ENCODE peak calls at places on chromosomes 6 and 20, in four cellular contexts. C, Q, F and N are unnamed samples.

GRCh38 chr20:7193681-7194080 is 426.2 kb downstream of the BMP2 start:
- DNase-seq in F (no peak), Q (no peak), C (no peak), N (no peak)

GRCh38 chr6:132354517-132355167 is 46.6 kb downstream of the MOXD1 start:
- DNase-seq in Q (no peak), F (no peak), C (no peak), N (no peak)

GRCh38 chr6:107118976-107119375 is 3.7 kb upstream of the BEND3 start:
- DNase-seq in C (no peak), Q (no peak), F (no peak), N (no peak)

GRCh38 chr6:80541186-80541585 is 434.7 kb downstream of the BCKDHB start:
- DNase-seq in C (no peak), Q (no peak), F (no peak), N (no peak)

GRCh38 chr6:139114741-139115140 is 20.1 kb upstream of the HECA start:
- DNase-seq in C (no peak), F (no peak), Q (no peak), N (no peak)

GRCh38 chr6:40342674-40343230 is 244.4 kb downstream of the LRFN2 start:
- DNase-seq in Q (no peak), C (no peak), F (no peak), N (no peak)

GRCh38 chr6:160188773-160189172 is 67.2 kb downstream of the SLC22A1 start:
- DNase-seq in Q (no peak), C (no peak), F (no peak), N (no peak)

GRCh38 chr6:4732691-4733315 is 43.4 kb upstream of the CDYL start:
- DNase-seq in Q (no peak), F (no peak), C (peak), N (peak)

GRCh38 chr20:39775110-39775509 is 813.0 kb downstream of the DHX35 start:
- DNase-seq in Q (no peak), F (peak), C (no peak), N (peak)

GRCh38 chr6:114284281-114284680 is 58.5 kb downstream of the HS3ST5 start:
- DNase-seq in C (no peak), Q (no peak), F (no peak), N (no peak)

GRCh38 chr20:23317081-23317480 is 33.5 kb upstream of the NXT1 start:
- DNase-seq in C (no peak), F (no peak), Q (no peak), N (no peak)

GRCh38 chr6:13526718-13527668 is 39.6 kb upstream of the GFOD1 start:
- DNase-seq in F (peak), Q (no peak), C (no peak), N (no peak)

GRCh38 chr20:10783660-10784336 is 110.0 kb upstream of the JAG1 start:
- DNase-seq in F (no peak), Q (no peak), C (no peak), N (no peak)

GRCh38 chr6:101883398-101883975 is 490.0 kb downstream of the GRIK2 start:
- DNase-seq in C (no peak), F (no peak), Q (no peak), N (no peak)

GRCh38 chr20:13028673-13029072 is 19.9 kb downstream of the SPTLC3 start:
- DNase-seq in C (no peak), Q (no peak), F (no peak), N (no peak)

GRCh38 chr20:45946149-45946970 is 11.9 kb downstream of the PCIF1 start:
- DNase-seq in Q (no peak), C (peak), F (peak), N (peak)

GRCh38 chr6:103183831-103184411 is 1675.8 kb downstream of the HACE1 start:
- DNase-seq in Q (no peak), F (no peak), C (no peak), N (no peak)

GRCh38 chr6:164097557-164098398 is 683.3 kb downstream of the QKI start:
- DNase-seq in C (no peak), F (no peak), Q (no peak), N (no peak)

GRCh38 chr6:118012944-118013343 is 105.9 kb downstream of the SLC35F1 start:
- DNase-seq in F (no peak), C (no peak), Q (no peak), N (no peak)

GRCh38 chr6:52566853-52567279 is 10.0 kb downstream of the TRAM2 start:
- DNase-seq in F (peak), Q (no peak), C (no peak), N (peak)

GRCh38 chr6:42899871-42900270 is 16.0 kb upstream of the PTCRA start:
- DNase-seq in F (no peak), C (no peak), Q (no peak), N (no peak)

GRCh38 chr6:135630789-135631376 is 133.3 kb upstream of the AHI1 start:
- DNase-seq in Q (no peak), F (no peak), C (no peak), N (no peak)

GRCh38 chr6:118263929-118264486 is 284.1 kb upstream of the PLN start:
- DNase-seq in F (no peak), Q (no peak), C (no peak), N (no peak)

GRCh38 chr6:32852844-32853540 is 512 bp downstream of the TAP1 start:
- DNase-seq in C (peak), Q (peak), F (no peak), N (no peak)

GRCh38 chr20:46791722-46792416 is 82.4 kb downstream of the SLC2A10 start:
- DNase-seq in Q (no peak), C (no peak), F (no peak), N (no peak)

GRCh38 chr6:138104618-138105213 is 2.5 kb downstream of the PERP start:
- DNase-seq in F (no peak), C (no peak), Q (no peak), N (no peak)

GRCh38 chr6:136031982-136032381 is 180.5 kb downstream of the PDE7B start:
- DNase-seq in Q (no peak), F (no peak), C (no peak), N (no peak)

GRCh38 chr6:84344005-84344404 is 116.6 kb upstream of the CEP162 start:
- DNase-seq in F (no peak), C (no peak), Q (no peak), N (no peak)
- TF ChIP-seq POLR2A in F (no peak), C (no peak), Q (no peak), N (no peak)

GRCh38 chr6:149060300-149060984 is 257.1 kb upstream of the TAB2 start:
- DNase-seq in Q (no peak), C (no peak), F (no peak), N (no peak)
- TF ChIP-seq POLR2A in Q (no peak), C (no peak), F (no peak), N (no peak)

GRCh38 chr20:50085481-50086365 is 27.2 kb downstream of the UBE2V1 start:
- DNase-seq in Q (peak), F (no peak), C (no peak), N (no peak)
- TF ChIP-seq POLR2A in Q (no peak), F (no peak), C (no peak), N (no peak)

DNA sequence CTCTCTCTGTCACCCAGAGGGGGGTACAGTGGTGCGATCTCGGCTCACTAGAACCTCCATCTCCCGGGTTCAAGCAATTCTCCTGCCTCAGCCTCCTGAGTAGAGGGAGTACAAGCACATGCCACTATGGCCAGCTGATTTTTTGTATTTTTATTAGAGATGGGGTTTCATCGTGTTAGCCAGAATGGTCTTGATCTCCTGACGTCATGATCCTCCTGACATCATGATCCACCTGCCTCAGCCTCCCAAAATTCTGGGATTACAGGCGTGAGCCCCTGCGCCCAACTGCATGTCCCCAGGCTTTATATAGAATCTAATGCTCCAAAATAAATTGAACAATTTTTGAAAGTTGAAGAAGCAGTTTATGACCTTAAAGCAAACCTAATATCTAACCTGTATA is 7.0 kb upstream of the CRISP2 start:
- DNase-seq in Q (no peak), F (no peak), C (no peak), N (no peak)
- TF ChIP-seq POLR2A in Q (no peak), F (no peak), C (no peak), N (no peak)

DNA sequence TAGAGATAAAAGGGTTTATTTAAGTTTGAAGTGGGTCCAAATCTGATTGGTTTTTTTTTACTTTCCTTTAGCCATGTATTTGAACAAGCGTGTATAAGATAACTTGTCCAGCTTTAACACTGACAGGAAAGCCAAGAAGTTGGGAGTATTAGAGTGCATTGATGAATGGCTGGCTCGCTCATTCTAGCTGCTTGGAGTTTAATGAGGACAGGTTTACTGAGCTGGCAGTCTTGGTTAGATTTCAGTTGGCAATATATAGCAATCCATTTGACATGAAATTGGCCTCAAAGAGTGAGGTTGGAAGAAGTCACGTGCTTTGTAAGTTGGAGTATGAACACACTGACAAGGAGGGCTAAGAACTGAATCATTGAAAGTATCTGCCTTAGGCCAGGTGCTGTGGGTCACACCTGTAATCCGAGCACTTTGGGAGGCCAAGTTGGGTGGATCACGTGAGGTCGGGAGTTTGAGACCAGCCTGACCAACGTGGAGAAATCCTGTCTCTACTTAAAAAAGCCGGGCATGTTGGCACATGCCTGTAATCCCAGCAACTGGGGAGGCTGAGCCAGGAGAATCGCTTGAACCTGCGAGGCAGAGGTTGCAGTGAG is 13.7 kb downstream of the SRSF3 start:
- DNase-seq in Q (peak), C (no peak), F (peak), N (no peak)
- TF ChIP-seq POLR2A in Q (no peak), C (no peak), F (no peak), N (no peak)

GRCh38 chr6:35319346-35320030 is 21.9 kb downstream of the DEF6 start:
- DNase-seq in C (no peak), Q (no peak), F (no peak), N (no peak)

GRCh38 chr6:35320031-35320410 is 22.3 kb upstream of the PPARD start:
- DNase-seq in F (no peak), C (no peak), Q (no peak), N (no peak)

GRCh38 chr6:35317483-35318199 is 20.0 kb downstream of the DEF6 start:
- DNase-seq in Q (no peak), C (no peak), F (no peak), N (no peak)

GRCh38 chr6:35318845-35319220 is 21.2 kb downstream of the DEF6 start:
- DNase-seq in Q (no peak), C (no peak), F (no peak), N (no peak)

GRCh38 chr6:35318200-35318844 is 20.7 kb downstream of the DEF6 start:
- DNase-seq in F (peak), Q (peak), C (peak), N (peak)
- TF ChIP-seq POLR2A in F (no peak), Q (peak), C (no peak), N (no peak)

DNA sequence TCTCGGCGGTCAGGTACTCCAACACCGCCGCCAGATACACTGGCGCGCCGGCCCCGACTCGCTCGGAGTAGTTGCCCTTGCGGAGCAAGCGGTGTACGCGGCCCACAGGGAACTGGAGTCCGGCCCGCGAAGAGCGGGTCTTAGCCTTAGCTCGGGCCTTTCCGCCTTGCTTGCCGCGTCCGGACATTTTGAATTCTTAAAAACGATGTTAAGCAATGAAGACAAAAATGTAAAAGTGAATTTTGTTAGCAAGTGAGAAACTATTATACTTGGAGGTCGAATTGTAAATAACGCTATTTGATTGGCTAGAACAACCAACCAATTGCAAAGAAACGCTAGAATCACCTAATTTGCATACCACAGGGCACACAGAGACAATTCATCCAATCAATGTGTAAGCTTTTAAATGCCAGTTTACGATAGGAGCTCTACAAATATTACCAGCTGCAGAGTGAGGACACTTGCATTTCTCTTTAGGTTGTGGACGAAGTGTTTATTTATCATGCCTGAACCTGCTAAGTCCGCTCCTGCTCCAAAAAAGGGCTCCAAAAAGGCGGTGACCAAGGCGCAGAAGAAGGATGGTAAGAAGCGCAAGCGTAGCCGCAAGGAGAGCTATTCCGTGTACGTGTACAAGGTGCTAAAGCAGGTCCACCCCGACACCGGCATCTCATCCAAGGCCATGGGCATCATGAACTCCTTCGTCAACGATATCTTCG is 112.0 kb downstream of the HFE start:
- DNase-seq in C (peak), Q (peak), F (no peak), N (no peak)
- TF ChIP-seq POLR2A in C (peak), Q (peak), F (peak), N (peak)

GRCh38 chr20:54133434-54134427 is 40.1 kb downstream of the CYP24A1 start:
- DNase-seq in Q (peak), F (no peak), C (no peak), N (no peak)
- TF ChIP-seq POLR2A in Q (no peak), F (no peak), C (no peak), N (no peak)